ENCODE peak calls at places on chromosomes 1 and 21, in six cellular contexts. H is A549, B is K562, F is GM12878, Y is endothelial cell of umbilical vein, Q is HepG2. R is an unnamed sample.

GRCh38 chr1:40384413-40384762 is 10.9 kb downstream of the SMAP2 start:
- DNase-seq in H (no peak), B (no peak), F (no peak), Y (no peak), Q (peak), R (no peak)

GRCh38 chr1:43315963-43316737 is 15.4 kb downstream of the TIE1 start:
- DNase-seq in H (no peak), B (no peak), F (no peak), Y (no peak), Q (no peak), R (no peak)

GRCh38 chr1:233140519-233140918 is 155.0 kb downstream of the PCNX2 start:
- DNase-seq in H (no peak), B (no peak), F (no peak), Y (peak), Q (no peak), R (no peak)

GRCh38 chr1:106721779-106722178 is 334.7 kb upstream of the PRMT6 start:
- DNase-seq in H (no peak), B (no peak), F (no peak), Y (no peak), Q (no peak), R (no peak)

GRCh38 chr1:154179951-154180687 is 11.8 kb downstream of the TPM3 start:
- DNase-seq in H (no peak), B (no peak), F (no peak), Y (no peak), Q (no peak), R (peak)

GRCh38 chr1:15808955-15809354 is 1.5 kb upstream of the UQCRHL start:
- DNase-seq in H (no peak), B (no peak), F (no peak), Y (no peak), Q (peak), R (no peak)

GRCh38 chr1:102891868-102892625 is 216.3 kb downstream of the COL11A1 start:
- DNase-seq in H (peak), B (no peak), F (no peak), Y (peak), Q (no peak), R (no peak)

GRCh38 chr1:234776256-234776874 is 166.4 kb upstream of the IRF2BP2 start:
- DNase-seq in H (no peak), B (no peak), F (no peak), Y (peak), Q (no peak), R (peak)

GRCh38 chr1:223230161-223230881 is 87.3 kb upstream of the TLR5 start:
- DNase-seq in H (no peak), B (no peak), F (no peak), Y (no peak), Q (no peak), R (no peak)

GRCh38 chr1:115192200-115192767 is 103.0 kb upstream of the TSPAN2 start:
- DNase-seq in H (no peak), B (peak), F (no peak), Y (no peak), Q (no peak), R (no peak)

GRCh38 chr1:110880708-110881374 is 7.9 kb downstream of the CD53 start:
- DNase-seq in H (no peak), B (peak), F (no peak), Y (no peak), Q (no peak), R (peak)

GRCh38 chr1:167128261-167129227 is 34.7 kb downstream of the STYXL2 start:
- DNase-seq in H (no peak), B (no peak), F (no peak), Y (no peak), Q (no peak), R (no peak)

GRCh38 chr1:204837440-204838084 is 33.1 kb upstream of the NFASC start:
- DNase-seq in H (peak), B (peak), F (no peak), Y (peak), Q (peak), R (peak)

GRCh38 chr1:159229896-159230295 is 25.2 kb downstream of the ACKR1 start:
- DNase-seq in H (peak), B (no peak), F (no peak), Y (peak), Q (no peak), R (no peak)

GRCh38 chr1:119327066-119327435 is 41.5 kb upstream of the HAO2 start:
- DNase-seq in H (no peak), B (no peak), F (no peak), Y (no peak), Q (peak), R (no peak)

GRCh38 chr1:186948542-186948941 is 119.8 kb downstream of the PLA2G4A start:
- DNase-seq in H (no peak), B (no peak), F (no peak), Y (peak), Q (no peak), R (no peak)

GRCh38 chr21:38646213-38646837 is 148.0 kb upstream of the ERG start:
- DNase-seq in H (no peak), B (no peak), F (no peak), Y (no peak), Q (no peak), R (no peak)

GRCh38 chr1:32948905-32949304 is 15.7 kb downstream of the RNF19B start:
- DNase-seq in H (peak), B (no peak), F (no peak), Y (peak), Q (peak), R (no peak)

GRCh38 chr1:1081311-1082238 is 7.5 kb upstream of the RNF223 start:
- DNase-seq in H (no peak), B (no peak), F (no peak), Y (no peak), Q (no peak), R (no peak)

GRCh38 chr21:31647650-31648049 is 11.8 kb upstream of the SOD1 start:
- DNase-seq in H (no peak), B (no peak), F (peak), Y (no peak), Q (no peak), R (no peak)

GRCh38 chr1:54331091-54331772 is 75.0 kb downstream of the SSBP3 start:
- DNase-seq in H (no peak), B (no peak), F (no peak), Y (no peak), Q (no peak), R (no peak)

GRCh38 chr1:8702121-8702520 is 115.3 kb downstream of the RERE start:
- DNase-seq in H (peak), B (no peak), F (no peak), Y (peak), Q (peak), R (peak)

GRCh38 chr21:31397515-31397926 is 53.5 kb upstream of the TIAM1 start:
- DNase-seq in H (no peak), B (no peak), F (no peak), Y (no peak), Q (no peak), R (no peak)

GRCh38 chr1:30572192-30572591 is 151.2 kb downstream of the MATN1 start:
- DNase-seq in H (no peak), B (no peak), F (no peak), Y (no peak), Q (no peak), R (no peak)

GRCh38 chr1:229037806-229038405 is 233.0 kb upstream of the RAB4A start:
- DNase-seq in H (no peak), B (no peak), F (no peak), Y (no peak), Q (no peak), R (no peak)

GRCh38 chr21:31347435-31348032 is 3.5 kb upstream of the TIAM1 start:
- DNase-seq in H (peak), B (peak), F (no peak), Y (no peak), Q (peak), R (peak)

GRCh38 chr1:56545711-56546110 is 33.7 kb downstream of the PLPP3 start:
- DNase-seq in H (no peak), B (no peak), F (no peak), Y (no peak), Q (no peak), R (no peak)

GRCh38 chr1:211564084-211564483 is 14.9 kb downstream of the SLC30A1 start:
- DNase-seq in H (no peak), B (no peak), F (no peak), Y (no peak), Q (no peak), R (no peak)

GRCh38 chr1:217881607-217882332 is 250.6 kb downstream of the SPATA17 start:
- DNase-seq in H (no peak), B (no peak), F (no peak), Y (no peak), Q (no peak), R (peak)

GRCh38 chr1:221284028-221284427 is 404.8 kb downstream of the HLX start:
- DNase-seq in H (no peak), B (no peak), F (no peak), Y (peak), Q (no peak), R (no peak)

GRCh38 chr1:93446837-93447451 is 974 bp upstream of the FNBP1L start:
- DNase-seq in H (peak), B (peak), F (no peak), Y (peak), Q (peak), R (no peak)

GRCh38 chr21:15363921-15364320 is 299.1 kb upstream of the NRIP1 start:
- DNase-seq in H (no peak), B (no peak), F (no peak), Y (peak), Q (no peak), R (no peak)

GRCh38 chr1:229578168-229579100 is 19.9 kb upstream of the ABCB10 start:
- DNase-seq in H (no peak), B (no peak), F (no peak), Y (no peak), Q (no peak), R (no peak)

GRCh38 chr21:39908265-39908923 is 41.2 kb downstream of the PCP4 start:
- DNase-seq in H (no peak), B (no peak), F (no peak), Y (no peak), Q (no peak), R (no peak)

GRCh38 chr1:212119397-212119837 is 83.9 kb downstream of the DTL start:
- DNase-seq in H (no peak), B (no peak), F (no peak), Y (no peak), Q (no peak), R (no peak)

GRCh38 chr1:37478890-37479254 is 4.5 kb downstream of the ZC3H12A start:
- DNase-seq in H (peak), B (no peak), F (no peak), Y (no peak), Q (peak), R (peak)

DNA sequence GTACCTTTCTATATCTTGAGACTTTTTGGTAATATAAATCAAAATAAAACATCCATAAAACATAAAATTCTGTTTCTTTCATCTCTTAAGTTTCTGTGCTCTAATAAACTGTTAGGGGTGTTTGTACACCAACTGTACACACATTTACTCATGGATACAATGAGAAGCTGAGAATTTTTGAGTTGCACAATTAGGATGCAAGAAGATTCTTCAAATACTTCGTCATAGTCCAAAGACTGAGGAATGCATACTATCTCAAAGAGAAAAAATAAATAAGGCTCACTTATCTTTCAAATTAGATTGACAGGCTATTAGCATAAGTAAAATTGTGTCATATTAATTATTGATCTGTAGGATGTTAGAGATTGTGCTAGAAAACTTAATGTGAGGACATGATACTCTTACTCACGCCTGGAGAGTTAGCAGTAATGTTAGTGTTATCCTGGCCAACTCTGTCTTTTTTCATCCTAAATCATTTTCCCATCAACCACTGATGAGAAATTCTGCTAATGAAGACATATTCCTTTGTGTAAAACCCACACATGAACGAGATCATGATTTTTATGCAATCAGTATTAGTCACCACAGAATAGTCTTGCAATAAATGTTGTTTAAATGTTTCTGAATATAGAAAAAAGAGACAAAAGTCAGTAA is 659.1 kb downstream of the LTN1 start:
- DNase-seq in H (no peak), B (no peak), F (no peak), Y (no peak), Q (peak), R (no peak)
- TF ChIP-seq MYC in H (no peak), B (no peak), F (no peak), Y (no peak), Q (no peak), R (no peak)

GRCh38 chr1:200041337-200042118 is 14.0 kb downstream of the NR5A2 start:
- DNase-seq in H (no peak), B (no peak), F (no peak), Y (peak), Q (no peak), R (no peak)
- H3K4me3 ChIP-seq in H (peak), B (no peak), F (no peak), Y (peak), Q (peak), R (no peak)

GRCh38 chr1:156226782-156227181 is 14.0 kb downstream of the PMF1 start:
- DNase-seq in H (no peak), B (no peak), F (no peak), Y (no peak), Q (no peak), R (no peak)

GRCh38 chr1:156221986-156222692 is 9.3 kb downstream of the PMF1 start:
- DNase-seq in H (no peak), B (no peak), F (no peak), Y (no peak), Q (no peak), R (no peak)

GRCh38 chr1:156228501-156228900 is 13.5 kb upstream of the BGLAP start:
- DNase-seq in H (no peak), B (no peak), F (no peak), Y (no peak), Q (no peak), R (no peak)

GRCh38 chr1:156226116-156226538 is 13.3 kb downstream of the PMF1 start:
- DNase-seq in H (no peak), B (no peak), F (peak), Y (no peak), Q (no peak), R (no peak)

DNA sequence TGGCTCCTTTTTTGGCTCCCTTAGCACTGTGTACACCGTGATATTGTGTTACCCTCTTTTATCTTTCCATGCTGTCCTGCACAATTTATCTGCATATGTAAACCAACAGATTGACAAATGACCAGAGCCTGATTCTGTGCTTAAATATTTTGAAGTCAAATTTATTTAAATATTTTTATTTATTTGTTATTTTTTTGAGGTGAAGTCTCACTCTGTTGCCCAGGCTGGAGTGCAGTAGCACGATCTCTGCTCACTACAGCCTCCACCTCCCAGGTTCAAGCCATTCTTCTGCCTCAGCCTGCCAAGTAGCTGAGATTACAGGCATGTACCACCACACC is 12.8 kb downstream of the PMF1 start:
- DNase-seq in H (no peak), B (no peak), F (no peak), Y (no peak), Q (no peak), R (no peak)
- TF ChIP-seq CTCF in H (peak), B (no peak), F (no peak), Y (no peak), Q (no peak), R (no peak)

GRCh38 chr1:4177425-4178150 is 277.5 kb upstream of the C1orf174 start:
- DNase-seq in H (no peak), B (peak), F (no peak), Y (no peak), Q (no peak), R (no peak)
- TF ChIP-seq MYC in H (no peak), B (no peak), F (no peak), Y (no peak), Q (no peak), R (no peak)

GRCh38 chr1:101410048-101410878 is 173.4 kb downstream of the S1PR1 start:
- DNase-seq in H (no peak), B (no peak), F (peak), Y (peak), Q (no peak), R (peak)
- H3K4me3 ChIP-seq in H (no peak), B (no peak), F (no peak), Y (no peak), Q (no peak), R (no peak)

GRCh38 chr1:107750364-107750959 is 214.5 kb downstream of the VAV3 start:
- DNase-seq in H (peak), B (peak), F (peak), Y (peak), Q (peak), R (peak)

DNA sequence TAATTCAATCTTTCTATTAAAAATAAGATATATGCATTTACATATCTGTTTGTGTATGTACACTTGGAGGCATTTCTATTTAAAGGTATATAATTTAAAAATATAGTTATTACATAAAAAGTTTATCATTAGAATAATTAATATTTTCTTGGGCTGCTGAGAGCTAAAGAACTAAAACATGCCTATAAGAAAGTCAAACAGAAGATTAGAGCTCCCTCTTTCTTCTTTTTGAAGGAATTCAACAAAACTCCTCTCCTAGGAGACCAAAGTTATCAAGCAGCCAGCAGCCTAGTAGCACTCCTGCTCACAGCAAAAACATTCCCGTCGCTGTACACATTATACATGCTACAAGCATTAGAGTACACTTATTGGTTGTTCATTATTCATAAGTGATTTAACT is 216.5 kb downstream of the VAV3 start:
- DNase-seq in H (peak), B (no peak), F (no peak), Y (no peak), Q (peak), R (peak)
- TF ChIP-seq CTCF in H (peak), B (no peak), F (no peak), Y (no peak), Q (peak), R (no peak)

DNA sequence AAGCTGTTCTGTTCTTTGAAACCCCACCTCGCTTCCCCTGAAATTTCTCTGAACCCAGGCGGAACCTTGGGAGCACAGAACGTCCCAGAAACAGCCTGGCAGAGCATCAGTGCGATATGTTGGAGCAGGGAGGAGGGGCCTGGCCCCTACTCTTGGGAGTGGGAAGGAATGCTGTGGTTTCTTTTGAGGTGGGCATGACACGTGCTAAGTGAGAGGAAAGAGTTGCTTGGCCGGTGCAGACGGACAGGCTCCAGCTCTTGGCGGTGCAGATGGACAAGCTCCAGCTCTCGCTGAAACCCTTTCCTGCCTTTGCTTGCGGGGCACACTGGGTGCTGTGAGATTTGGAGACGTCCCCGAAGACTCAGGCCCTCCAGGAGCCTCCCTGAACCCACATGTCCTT is 15.9 kb downstream of the PDXK start:
- DNase-seq in H (no peak), B (no peak), F (no peak), Y (no peak), Q (no peak), R (no peak)
- TF ChIP-seq MYC in H (no peak), B (no peak), F (no peak), Y (no peak), Q (no peak), R (no peak)

DNA sequence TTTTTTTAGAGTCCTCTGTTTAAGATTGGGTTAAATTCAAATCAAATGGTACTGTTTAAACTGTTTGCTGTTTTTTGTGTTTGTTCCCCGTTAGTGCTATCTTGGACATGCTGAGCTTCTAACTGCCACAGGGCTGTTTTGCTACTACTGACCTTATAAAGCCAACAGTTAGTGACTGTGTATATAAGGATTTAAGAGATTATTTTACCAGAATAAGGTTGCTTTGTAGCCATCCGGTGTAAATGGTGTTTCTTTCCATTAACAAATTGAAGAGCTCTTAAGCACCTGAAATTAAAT is 37.0 kb downstream of the ZNF281 start:
- DNase-seq in H (no peak), B (no peak), F (no peak), Y (no peak), Q (peak), R (no peak)
- H3K4me3 ChIP-seq in H (peak), B (no peak), F (no peak), Y (no peak), Q (peak), R (no peak)

R was measured in NB4.